ENCODE peak calls at places on chromosomes 2 and 18, in four cellular contexts. One of them, this sample, is unnamed. For H3K4me1, the result is how much of the 10 kb centered on the place peaks cover.

GRCh38 chr2:223901854-223902253 is 43.3 kb downstream of the WDFY1 start:
- DNase-seq in gastrocnemius medialis: no peak
- DNase-seq in CD8-positive, alpha-beta T cell: no peak
- DNase-seq in lower lobe of right lung: no peak
- DNase-seq in this sample: no peak

GRCh38 chr2:216083464-216084279 is 2.0 kb downstream of the TMEM169 start:
- DNase-seq in gastrocnemius medialis: no peak
- DNase-seq in CD8-positive, alpha-beta T cell: no peak
- DNase-seq in lower lobe of right lung: no peak
- DNase-seq in this sample: no peak

GRCh38 chr2:237421542-237422047 is 7.6 kb upstream of the COL6A3 start:
- DNase-seq in gastrocnemius medialis: peak
- DNase-seq in CD8-positive, alpha-beta T cell: peak
- DNase-seq in lower lobe of right lung: peak
- DNase-seq in this sample: peak

GRCh38 chr18:708096-708495 is 4.3 kb downstream of the ENOSF1 start:
- DNase-seq in gastrocnemius medialis: no peak
- DNase-seq in CD8-positive, alpha-beta T cell: no peak
- DNase-seq in lower lobe of right lung: no peak
- DNase-seq in this sample: no peak

GRCh38 chr2:10889741-10890215 is 22.0 kb upstream of the KCNF1 start:
- DNase-seq in gastrocnemius medialis: no peak
- DNase-seq in CD8-positive, alpha-beta T cell: no peak
- DNase-seq in lower lobe of right lung: no peak
- DNase-seq in this sample: no peak

GRCh38 chr2:127455566-127456493 is 37.6 kb downstream of the PROC start:
- DNase-seq in gastrocnemius medialis: no peak
- DNase-seq in CD8-positive, alpha-beta T cell: no peak
- DNase-seq in lower lobe of right lung: no peak
- DNase-seq in this sample: no peak

GRCh38 chr2:48723125-48723524 is 32.4 kb downstream of the LHCGR start:
- DNase-seq in gastrocnemius medialis: no peak
- DNase-seq in CD8-positive, alpha-beta T cell: no peak
- DNase-seq in lower lobe of right lung: no peak
- DNase-seq in this sample: no peak

GRCh38 chr2:132715554-132715953 is 45.5 kb upstream of the LYPD1 start:
- DNase-seq in gastrocnemius medialis: no peak
- DNase-seq in CD8-positive, alpha-beta T cell: no peak
- DNase-seq in lower lobe of right lung: no peak
- DNase-seq in this sample: no peak

GRCh38 chr2:190809139-190809764 is 71.4 kb upstream of the GLS start:
- DNase-seq in gastrocnemius medialis: no peak
- DNase-seq in CD8-positive, alpha-beta T cell: no peak
- DNase-seq in lower lobe of right lung: no peak
- DNase-seq in this sample: no peak

GRCh38 chr2:113734187-113734586 is 22.3 kb downstream of the SLC35F5 start:
- DNase-seq in gastrocnemius medialis: no peak
- DNase-seq in CD8-positive, alpha-beta T cell: no peak
- DNase-seq in lower lobe of right lung: no peak
- DNase-seq in this sample: no peak

GRCh38 chr2:46014911-46015654 is 282.1 kb upstream of the EPAS1 start:
- DNase-seq in gastrocnemius medialis: no peak
- DNase-seq in CD8-positive, alpha-beta T cell: no peak
- DNase-seq in lower lobe of right lung: no peak
- DNase-seq in this sample: no peak

GRCh38 chr2:157336137-157336721 is 10.6 kb upstream of the ERMN start:
- DNase-seq in gastrocnemius medialis: no peak
- DNase-seq in CD8-positive, alpha-beta T cell: peak
- DNase-seq in lower lobe of right lung: no peak
- DNase-seq in this sample: no peak

GRCh38 chr18:55751476-55751875 is 163.5 kb upstream of the TCF4 start:
- DNase-seq in gastrocnemius medialis: no peak
- DNase-seq in CD8-positive, alpha-beta T cell: no peak
- DNase-seq in lower lobe of right lung: no peak
- DNase-seq in this sample: no peak

GRCh38 chr2:240713071-240713927 is 21.6 kb downstream of the AQP12A start:
- DNase-seq in gastrocnemius medialis: no peak
- DNase-seq in CD8-positive, alpha-beta T cell: no peak
- DNase-seq in lower lobe of right lung: no peak
- DNase-seq in this sample: no peak

GRCh38 chr2:152336854-152337510 is 2.0 kb downstream of the FMNL2 start:
- DNase-seq in gastrocnemius medialis: peak
- DNase-seq in CD8-positive, alpha-beta T cell: no peak
- DNase-seq in lower lobe of right lung: no peak
- DNase-seq in this sample: peak

GRCh38 chr2:234241656-234242445 is 191.3 kb downstream of the SPP2 start:
- DNase-seq in gastrocnemius medialis: no peak
- DNase-seq in CD8-positive, alpha-beta T cell: no peak
- DNase-seq in lower lobe of right lung: no peak
- DNase-seq in this sample: no peak

GRCh38 chr2:98757904-98758421 is 27.0 kb upstream of the MGAT4A start:
- DNase-seq in gastrocnemius medialis: peak
- DNase-seq in CD8-positive, alpha-beta T cell: peak
- DNase-seq in lower lobe of right lung: peak
- DNase-seq in this sample: peak

GRCh38 chr18:79385749-79386341 is 9.9 kb upstream of the NFATC1 start:
- DNase-seq in gastrocnemius medialis: no peak
- DNase-seq in CD8-positive, alpha-beta T cell: no peak
- DNase-seq in lower lobe of right lung: no peak
- DNase-seq in this sample: no peak

GRCh38 chr18:76618721-76619120 is 123.7 kb upstream of the ZNF516 start:
- DNase-seq in gastrocnemius medialis: no peak
- DNase-seq in CD8-positive, alpha-beta T cell: no peak
- DNase-seq in lower lobe of right lung: no peak
- DNase-seq in this sample: no peak
- H3K4me1 ChIP-seq in gastrocnemius medialis: under half
- H3K4me1 ChIP-seq in CD8-positive, alpha-beta T cell: under half
- H3K4me1 ChIP-seq in lower lobe of right lung: under half
- H3K4me1 ChIP-seq in this sample: under half

GRCh38 chr2:161576421-161576820 is 47.8 kb upstream of the SLC4A10 start:
- DNase-seq in gastrocnemius medialis: no peak
- DNase-seq in CD8-positive, alpha-beta T cell: no peak
- DNase-seq in lower lobe of right lung: no peak
- DNase-seq in this sample: no peak
- TF ChIP-seq CTCF in gastrocnemius medialis: no peak
- TF ChIP-seq CTCF in CD8-positive, alpha-beta T cell: no peak
- TF ChIP-seq CTCF in lower lobe of right lung: peak
- TF ChIP-seq CTCF in this sample: no peak

GRCh38 chr2:105910497-105911238 is 166.0 kb downstream of the NCK2 start:
- DNase-seq in gastrocnemius medialis: peak
- DNase-seq in CD8-positive, alpha-beta T cell: no peak
- DNase-seq in lower lobe of right lung: no peak
- DNase-seq in this sample: no peak

GRCh38 chr2:105909215-105909614 is 164.5 kb downstream of the NCK2 start:
- DNase-seq in gastrocnemius medialis: no peak
- DNase-seq in CD8-positive, alpha-beta T cell: no peak
- DNase-seq in lower lobe of right lung: no peak
- DNase-seq in this sample: no peak

GRCh38 chr2:105915005-105915558 is 170.4 kb downstream of the NCK2 start:
- DNase-seq in gastrocnemius medialis: no peak
- DNase-seq in CD8-positive, alpha-beta T cell: no peak
- DNase-seq in lower lobe of right lung: no peak
- DNase-seq in this sample: no peak

GRCh38 chr2:105912081-105912480 is 167.4 kb downstream of the NCK2 start:
- DNase-seq in gastrocnemius medialis: no peak
- DNase-seq in CD8-positive, alpha-beta T cell: no peak
- DNase-seq in lower lobe of right lung: no peak
- DNase-seq in this sample: no peak

DNA sequence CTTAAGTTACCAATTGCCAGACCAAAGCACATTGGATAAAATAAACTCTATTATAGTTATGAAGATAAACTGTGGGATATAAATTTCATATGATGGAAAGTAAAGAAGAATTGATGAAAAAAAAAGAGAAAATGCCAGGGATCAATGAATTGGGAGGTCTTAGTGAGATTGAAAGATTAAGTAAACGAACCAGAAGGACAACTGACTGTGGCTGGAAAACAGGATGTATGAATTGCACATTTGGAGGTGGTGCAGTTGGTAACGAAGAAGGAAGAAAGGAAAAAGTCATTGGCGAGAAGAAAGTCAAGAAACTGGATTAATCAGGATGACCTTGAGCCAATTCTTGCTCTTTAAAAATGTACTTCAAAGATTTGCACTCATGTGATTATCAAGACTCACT is 166.7 kb downstream of the NCK2 start:
- DNase-seq in gastrocnemius medialis: no peak
- DNase-seq in CD8-positive, alpha-beta T cell: no peak
- DNase-seq in lower lobe of right lung: no peak
- DNase-seq in this sample: no peak
- H3K27ac ChIP-seq in gastrocnemius medialis: peak
- H3K27ac ChIP-seq in CD8-positive, alpha-beta T cell: no peak
- H3K27ac ChIP-seq in lower lobe of right lung: no peak
- H3K27ac ChIP-seq in this sample: no peak

GRCh38 chr2:71694501-71695234 is 241.3 kb downstream of the DYSF start:
- DNase-seq in gastrocnemius medialis: peak
- DNase-seq in CD8-positive, alpha-beta T cell: no peak
- DNase-seq in lower lobe of right lung: no peak
- DNase-seq in this sample: no peak
- H3K4me1 ChIP-seq in gastrocnemius medialis: under half
- H3K4me1 ChIP-seq in CD8-positive, alpha-beta T cell: under half
- H3K4me1 ChIP-seq in lower lobe of right lung: under half
- H3K4me1 ChIP-seq in this sample: under half

GRCh38 chr18:2466978-2467377 is 104.3 kb downstream of the METTL4 start:
- DNase-seq in gastrocnemius medialis: no peak
- DNase-seq in CD8-positive, alpha-beta T cell: no peak
- DNase-seq in lower lobe of right lung: no peak
- DNase-seq in this sample: no peak

GRCh38 chr18:2471523-2471922 is 99.8 kb downstream of the METTL4 start:
- DNase-seq in gastrocnemius medialis: no peak
- DNase-seq in CD8-positive, alpha-beta T cell: no peak
- DNase-seq in lower lobe of right lung: no peak
- DNase-seq in this sample: no peak
- TF ChIP-seq CTCF in gastrocnemius medialis: no peak
- TF ChIP-seq CTCF in CD8-positive, alpha-beta T cell: no peak
- TF ChIP-seq CTCF in lower lobe of right lung: no peak
- TF ChIP-seq CTCF in this sample: no peak

GRCh38 chr2:224983719-224984388 is 58.4 kb downstream of the DOCK10 start:
- DNase-seq in gastrocnemius medialis: no peak
- DNase-seq in CD8-positive, alpha-beta T cell: no peak
- DNase-seq in lower lobe of right lung: no peak
- DNase-seq in this sample: peak
- H3K27ac ChIP-seq in gastrocnemius medialis: peak
- H3K27ac ChIP-seq in CD8-positive, alpha-beta T cell: peak
- H3K27ac ChIP-seq in lower lobe of right lung: peak
- H3K27ac ChIP-seq in this sample: peak

This sample was measured in uterus.